ENCODE peak calls at places on chromosomes 2 and 18, in four cellular contexts. M, C, I and P are unnamed samples.

GRCh38 chr2:210502997-210503621 is 26.6 kb upstream of the LANCL1 start:
- DNase-seq in M (peak), C (peak), I (no peak), P (no peak)

GRCh38 chr2:12787891-12788783 is 71.4 kb downstream of the TRIB2 start:
- DNase-seq in M (no peak), C (no peak), I (no peak), P (no peak)

GRCh38 chr18:57428221-57429150 is 6.7 kb upstream of the ONECUT2 start:
- DNase-seq in M (no peak), C (no peak), I (no peak), P (no peak)

GRCh38 chr18:25345432-25345831 is 6.5 kb downstream of the ZNF521 start:
- DNase-seq in M (no peak), C (no peak), I (no peak), P (no peak)

GRCh38 chr2:166766220-166766619 is 122.1 kb upstream of the XIRP2 start:
- DNase-seq in M (no peak), C (no peak), I (no peak), P (no peak)

GRCh38 chr2:183037660-183038340 is 457 bp downstream of the NCKAP1 start:
- DNase-seq in M (no peak), C (no peak), I (peak), P (peak)

GRCh38 chr2:133908171-133908570 is 339.9 kb upstream of the NCKAP5 start:
- DNase-seq in M (no peak), C (no peak), I (no peak), P (no peak)

GRCh38 chr2:19797871-19798270 is 103.9 kb downstream of the TTC32 start:
- DNase-seq in M (no peak), C (no peak), I (no peak), P (no peak)

GRCh38 chr18:35029103-35029502 is 12.1 kb upstream of the MAPRE2 start:
- DNase-seq in M (no peak), C (no peak), I (no peak), P (peak)

GRCh38 chr18:55323051-55323994 is 264.7 kb downstream of the TCF4 start:
- DNase-seq in M (no peak), C (no peak), I (no peak), P (no peak)

GRCh38 chr2:188919824-188920223 is 54.3 kb upstream of the COL3A1 start:
- DNase-seq in M (no peak), C (no peak), I (no peak), P (no peak)

GRCh38 chr2:165629776-165630175 is 160.3 kb downstream of the CSRNP3 start:
- DNase-seq in M (no peak), C (no peak), I (no peak), P (no peak)

GRCh38 chr2:224038830-224039079 is 331 bp downstream of the SERPINE2 start:
- DNase-seq in M (no peak), C (no peak), I (no peak), P (no peak)

GRCh38 chr2:180720861-180721260 is 259.5 kb upstream of the UBE2E3 start:
- DNase-seq in M (no peak), C (no peak), I (no peak), P (no peak)

GRCh38 chr2:182565941-182566567 is 139.2 kb upstream of the PDE1A start:
- DNase-seq in M (no peak), C (no peak), I (no peak), P (no peak)

GRCh38 chr2:161546635-161547034 is 77.6 kb upstream of the SLC4A10 start:
- DNase-seq in M (no peak), C (no peak), I (no peak), P (no peak)

GRCh38 chr18:13147146-13147545 is 71.4 kb upstream of the LDLRAD4 start:
- DNase-seq in M (peak), C (no peak), I (no peak), P (no peak)

GRCh38 chr18:46097853-46098615 is at the start of gene ATP5F1A:
- DNase-seq in M (peak), C (peak), I (peak), P (peak)

GRCh38 chr2:217263796-217264195 is 403.9 kb upstream of the TNP1 start:
- DNase-seq in M (no peak), C (no peak), I (no peak), P (no peak)

GRCh38 chr2:165803123-165803760 is 9.2 kb upstream of the GALNT3 start:
- DNase-seq in M (peak), C (no peak), I (no peak), P (no peak)

GRCh38 chr2:60853512-60853911 is 27.9 kb upstream of the REL start:
- DNase-seq in M (no peak), C (no peak), I (no peak), P (no peak)

GRCh38 chr2:159063677-159064076 is 95.2 kb downstream of the TANC1 start:
- DNase-seq in M (no peak), C (no peak), I (no peak), P (no peak)

GRCh38 chr18:34707670-34708069 is 2.4 kb upstream of the DTNA start:
- DNase-seq in M (no peak), C (no peak), I (no peak), P (no peak)

GRCh38 chr18:10168477-10168876 is 254.7 kb downstream of the VAPA start:
- DNase-seq in M (no peak), C (no peak), I (no peak), P (no peak)

GRCh38 chr2:240259924-240260529 is 119.6 kb upstream of the OTOS start:
- DNase-seq in M (no peak), C (no peak), I (no peak), P (no peak)

GRCh38 chr2:40964509-40964908 is 512.6 kb upstream of the SLC8A1 start:
- DNase-seq in M (no peak), C (no peak), I (no peak), P (no peak)

GRCh38 chr2:43027103-43027482 is 199.3 kb downstream of the ZFP36L2 start:
- DNase-seq in M (no peak), C (no peak), I (no peak), P (no peak)

GRCh38 chr2:157178865-157179264 is 78.6 kb upstream of the GALNT5 start:
- DNase-seq in M (peak), C (no peak), I (no peak), P (no peak)

GRCh38 chr2:74297391-74297790 is 45.8 kb downstream of the SLC4A5 start:
- DNase-seq in M (no peak), C (no peak), I (no peak), P (no peak)

GRCh38 chr18:45373286-45373880 is 241.9 kb upstream of the SLC14A2 start:
- DNase-seq in M (peak), C (no peak), I (no peak), P (no peak)

GRCh38 chr2:29921560-29921915 is at the start of gene ALK:
- DNase-seq in M (peak), C (peak), I (no peak), P (peak)

GRCh38 chr2:130334026-130334425 is 8.7 kb upstream of the IMP4 start:
- DNase-seq in M (no peak), C (no peak), I (no peak), P (no peak)

GRCh38 chr2:206805922-206806607 is 40.7 kb downstream of the FASTKD2 start:
- DNase-seq in M (no peak), C (no peak), I (no peak), P (no peak)

GRCh38 chr2:106523980-106524665 is 37.0 kb downstream of the CD8B2 start:
- DNase-seq in M (peak), C (no peak), I (no peak), P (no peak)

GRCh38 chr2:20416723-20417122 is 30.2 kb upstream of the RHOB start:
- DNase-seq in M (no peak), C (no peak), I (no peak), P (no peak)

GRCh38 chr18:46756172-46756558 is 688 bp downstream of the ST8SIA5 start:
- DNase-seq in M (no peak), C (no peak), I (no peak), P (no peak)